ENCODE peak calls at places on chromosome 13, in six cellular contexts. C, N, M, P, U and R are unnamed samples.

GRCh38 chr13:76884167-76884566 is 2.0 kb downstream of the KCTD12 start:
- DNase-seq in M (no peak), P (peak; percentile 68), N (peak; percentile 77), U (peak; percentile 71), C (no peak), R (peak; percentile 49)

GRCh38 chr13:113383089-113383488 is 19.2 kb upstream of the GRTP1 start:
- DNase-seq in U (no peak), M (no peak), N (no peak), C (no peak), P (no peak), R (no peak)

GRCh38 chr13:67493835-67494234 is 263.7 kb upstream of the PCDH9 start:
- DNase-seq in C (no peak), N (no peak), M (no peak), P (no peak), U (no peak), R (no peak)

GRCh38 chr13:98749501-98749900 is 3.0 kb downstream of the SLC15A1 start:
- DNase-seq in P (peak; percentile 96), C (no peak), N (no peak), U (no peak), M (no peak), R (no peak)

GRCh38 chr13:88014527-88014926 is 343.4 kb downstream of the SLITRK5 start:
- DNase-seq in C (no peak), U (no peak), P (no peak), M (no peak), N (no peak), R (no peak)

GRCh38 chr13:87129602-87130300 is 541.4 kb upstream of the SLITRK5 start:
- DNase-seq in U (no peak), P (peak; percentile 49), N (no peak), M (peak; percentile 23), C (no peak), R (no peak)

GRCh38 chr13:32734511-32734910 is 148.3 kb downstream of the PDS5B start:
- DNase-seq in N (no peak), M (peak; percentile 61), C (no peak), U (no peak), P (peak; percentile 82), R (no peak)

GRCh38 chr13:101262306-101262705 is 154.0 kb downstream of the NALCN start:
- DNase-seq in P (no peak), M (no peak), U (no peak), N (no peak), C (no peak), R (no peak)

GRCh38 chr13:100392709-100393630 is 195.6 kb downstream of the GGACT start:
- DNase-seq in M (peak; percentile 95), N (peak; percentile 67), U (peak; percentile 89), P (peak; percentile 99), C (no peak), R (no peak)

GRCh38 chr13:67193979-67194378 is 36.2 kb downstream of the PCDH9 start:
- DNase-seq in C (no peak), P (no peak), N (no peak), U (no peak), M (no peak), R (no peak)

GRCh38 chr13:33169273-33169980 is 116.1 kb downstream of the STARD13 start:
- DNase-seq in N (no peak), P (peak; percentile 81), C (no peak), M (peak; percentile 73), U (no peak), R (no peak)

GRCh38 chr13:80604094-80604493 is 263.2 kb upstream of the SPRY2 start:
- DNase-seq in U (no peak), C (no peak), M (peak; percentile 4), P (no peak), N (peak; percentile 8), R (peak; percentile 4)

GRCh38 chr13:51923983-51924539 is 62.3 kb downstream of the CCDC70 start:
- DNase-seq in M (peak; percentile 41), P (peak; percentile 38), C (peak; percentile 40), N (peak; percentile 75), U (no peak), R (peak; percentile 20)

GRCh38 chr13:98539655-98540054 is 37.3 kb downstream of the STK24 start:
- DNase-seq in C (no peak), M (no peak), N (no peak), P (peak; percentile 73), U (no peak), R (no peak)

DNA sequence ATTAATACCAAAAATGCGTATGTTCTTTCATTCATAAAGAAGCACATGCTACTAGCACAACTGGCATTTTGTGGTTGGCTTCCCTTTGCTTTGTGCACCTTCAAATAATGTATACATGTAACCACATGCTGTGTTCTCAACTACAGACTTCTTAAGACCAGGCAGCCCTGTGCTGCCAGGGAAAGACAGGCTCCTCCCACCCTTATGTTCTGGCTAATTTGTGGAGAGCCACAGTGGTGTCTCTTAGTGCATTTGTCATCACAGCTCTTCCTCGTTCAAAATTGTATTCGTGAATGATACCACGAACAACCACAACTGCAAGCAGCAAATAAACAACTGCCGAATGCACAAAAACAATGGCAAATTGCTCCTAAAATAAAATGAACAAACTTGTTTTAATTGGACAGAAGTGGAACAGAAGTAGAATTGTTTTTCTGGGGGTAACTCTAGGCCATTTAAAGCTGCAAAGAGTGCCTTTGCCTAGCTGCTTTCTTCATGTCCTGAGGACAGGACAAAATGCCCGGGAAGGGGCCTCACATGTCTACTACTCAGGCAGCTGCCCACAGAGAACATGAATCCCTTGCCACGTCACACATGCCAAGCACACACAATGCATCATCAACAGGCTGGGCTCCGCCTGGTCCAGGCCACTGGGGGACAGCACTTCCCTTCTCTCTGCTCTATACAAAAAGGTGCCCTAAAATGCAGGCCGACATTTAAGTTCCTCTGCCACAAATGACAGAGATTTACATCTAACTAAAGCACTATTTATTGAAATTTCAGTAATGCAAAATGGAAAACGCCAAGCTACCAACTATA is 21.7 kb downstream of the IRS2 start:
- DNase-seq in U (no peak), N (peak; percentile 12), P (peak; percentile 46), C (peak; percentile 64), M (no peak), R (peak; percentile 24)
- H3K4me1 ChIP-seq in U (no peaks in the 10 kb centered on the region), N (peaks cover 10% of the 10 kb centered on the region), P (no peaks in the 10 kb centered on the region), C (peaks cover 36% of the 10 kb centered on the region), M (no peaks in the 10 kb centered on the region), R (peaks cover 15% of the 10 kb centered on the region)

DNA sequence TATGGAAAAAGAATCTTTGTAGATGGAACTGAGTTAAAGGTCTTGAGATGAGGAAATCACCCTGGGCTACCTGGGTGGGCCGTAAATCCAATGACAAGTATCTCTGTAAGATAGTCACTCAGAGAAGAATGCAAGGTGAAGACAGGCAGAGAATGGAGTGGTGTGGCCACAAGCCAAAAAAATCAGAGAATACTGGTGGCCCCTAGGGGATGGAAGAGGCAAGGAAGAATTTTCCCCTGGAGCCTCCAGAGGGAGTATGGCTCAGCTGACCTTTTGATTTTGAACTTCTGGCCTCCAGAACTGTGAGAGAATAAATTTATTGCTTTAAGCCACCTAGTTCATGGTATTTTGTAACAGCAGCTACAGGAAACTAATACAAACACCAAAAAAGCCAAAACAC is 32.7 kb upstream of the CSNK1A1L start:
- DNase-seq in M (peak; percentile 48), N (peak; percentile 64), C (no peak), U (no peak), P (peak; percentile 49), R (no peak)
- TF ChIP-seq EZH2phosphoT487 in M (no peak), N (no peak), C (no peak), U (no peak), P (no peak), R (no peak)

GRCh38 chr13:78497702-78498319 is 105.5 kb downstream of the POU4F1 start:
- DNase-seq in M (no peak), P (no peak), U (no peak), N (no peak), C (peak; percentile 7), R (no peak)

GRCh38 chr13:78499802-78500201 is 103.5 kb downstream of the POU4F1 start:
- DNase-seq in P (no peak), N (peak; percentile 68), U (no peak), M (no peak), C (no peak), R (peak; percentile 45)
- H3K4me1 ChIP-seq in P (no peaks in the 10 kb centered on the region), N (no peaks in the 10 kb centered on the region), U (no peaks in the 10 kb centered on the region), M (no peaks in the 10 kb centered on the region), C (no peaks in the 10 kb centered on the region), R (peaks cover 6% of the 10 kb centered on the region)

DNA sequence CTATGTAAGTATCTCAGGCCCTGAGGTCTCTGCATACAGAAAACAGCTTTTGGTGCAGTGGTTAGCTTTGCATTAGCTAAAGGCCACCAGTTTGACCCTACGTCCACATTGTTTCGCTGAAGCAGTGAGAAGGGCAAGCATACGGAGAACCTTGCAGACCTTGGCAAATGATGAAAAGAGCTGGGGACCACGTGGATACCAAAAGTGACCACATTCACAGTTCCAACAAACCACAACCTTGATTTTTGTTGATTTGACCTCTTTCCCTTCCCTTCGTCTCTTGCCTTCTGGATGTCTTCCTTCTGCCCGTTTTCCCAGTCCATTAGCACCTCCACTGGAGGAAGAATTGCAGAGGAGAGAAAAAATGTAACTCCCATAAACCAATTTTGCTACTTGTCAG is 293.8 kb upstream of the HTR2A start:
- DNase-seq in P (no peak), C (no peak), M (no peak), N (no peak), U (no peak), R (no peak)
- TF ChIP-seq EZH2phosphoT487 in P (no peak), C (no peak), M (no peak), N (no peak), U (no peak), R (no peak)

GRCh38 chr13:97306106-97306505 is 84.0 kb downstream of the MBNL2 start:
- DNase-seq in N (no peak), C (no peak), U (no peak), M (no peak), P (no peak), R (no peak)
- H3K4me1 ChIP-seq in N (peaks cover 3% of the 10 kb centered on the region), C (peaks cover 29% of the 10 kb centered on the region), U (peaks cover 28% of the 10 kb centered on the region), M (peaks cover 26% of the 10 kb centered on the region), P (peaks cover 26% of the 10 kb centered on the region), R (peaks cover 12% of the 10 kb centered on the region)

GRCh38 chr13:39773833-39774232 is 118.4 kb downstream of the COG6 start:
- DNase-seq in M (peak; percentile 22), U (no peak), N (no peak), C (no peak), P (peak; percentile 56), R (no peak)

GRCh38 chr13:39776439-39776838 is 121.0 kb downstream of the COG6 start:
- DNase-seq in P (peak; percentile 45), C (no peak), M (peak; percentile 64), N (no peak), U (no peak), R (no peak)

GRCh38 chr13:39779337-39780270 is 124.1 kb downstream of the COG6 start:
- DNase-seq in C (no peak), M (peak; percentile 39), U (no peak), P (peak; percentile 27), N (no peak), R (no peak)

GRCh38 chr13:39777021-39777420 is 121.6 kb downstream of the COG6 start:
- DNase-seq in U (no peak), C (no peak), P (no peak), N (no peak), M (no peak), R (no peak)

DNA sequence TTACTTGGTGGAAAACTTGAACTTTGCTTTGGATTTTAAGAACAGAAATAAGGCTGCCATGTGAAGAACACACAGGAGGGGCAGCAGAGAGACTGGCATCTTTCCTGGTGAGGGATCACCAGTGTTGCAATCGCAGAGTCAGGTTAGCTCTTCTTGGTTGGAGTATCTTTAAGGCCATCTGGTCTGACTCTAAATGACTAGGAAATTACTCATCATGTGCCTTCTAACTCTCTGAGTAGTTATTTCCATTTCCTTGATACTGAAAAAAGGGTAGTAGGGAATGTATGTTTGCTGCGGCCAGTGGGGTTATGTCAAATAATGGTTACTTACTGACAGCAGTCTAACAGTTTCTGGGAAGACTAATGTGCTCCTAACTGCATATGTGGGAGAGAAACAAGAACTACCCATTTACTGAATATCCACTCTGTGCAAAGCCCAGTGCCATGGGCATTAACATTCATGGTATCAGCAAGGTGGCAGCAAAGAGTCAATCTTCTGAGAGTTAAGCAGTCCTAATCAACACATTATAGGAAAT is 122.1 kb downstream of the COG6 start:
- DNase-seq in U (peak; percentile 38), M (peak; percentile 86), N (peak; percentile 39), C (no peak), P (peak; percentile 91), R (peak; percentile 41)
- TF ChIP-seq EZH2phosphoT487 in U (no peak), M (no peak), N (no peak), C (no peak), P (no peak), R (no peak)